ENCODE peak calls at places on chromosomes 2 and 18, in nine cellular contexts. One of them, this sample, is unnamed.

GRCh38 chr18:12119358-12119757 is 25.7 kb downstream of the ANKRD62 start:
- DNase-seq in SK-N-SH: no peak
- DNase-seq in HCT116: no peak
- DNase-seq in neural progenitor cell: no peak
- DNase-seq in PC-3: no peak
- DNase-seq in MM.1S: no peak
- DNase-seq in hepatocyte: no peak
- DNase-seq in GM23338: no peak
- DNase-seq in GM23248: no peak
- DNase-seq in this sample: no peak

GRCh38 chr18:46261799-46262198 is 157.6 kb downstream of the HAUS1 start:
- DNase-seq in hepatocyte: no peak
- DNase-seq in HCT116: no peak
- DNase-seq in SK-N-SH: no peak
- DNase-seq in PC-3: no peak
- DNase-seq in GM23248: peak; percentile 43
- DNase-seq in MM.1S: no peak
- DNase-seq in neural progenitor cell: no peak
- DNase-seq in GM23338: peak; percentile 71
- DNase-seq in this sample: no peak

GRCh38 chr2:39469807-39470206 is 32.7 kb upstream of the MAP4K3 start:
- DNase-seq in GM23248: peak; percentile 62
- DNase-seq in HCT116: no peak
- DNase-seq in SK-N-SH: no peak
- DNase-seq in MM.1S: peak; percentile 89
- DNase-seq in neural progenitor cell: peak; percentile 18
- DNase-seq in PC-3: peak; percentile 51
- DNase-seq in GM23338: peak; percentile 51
- DNase-seq in hepatocyte: peak; percentile 61
- DNase-seq in this sample: peak; percentile 82

GRCh38 chr2:38750793-38751042 is 443 bp downstream of the SRSF7 start:
- DNase-seq in SK-N-SH: peak; percentile 91
- DNase-seq in neural progenitor cell: peak; percentile 76
- DNase-seq in HCT116: no peak
- DNase-seq in MM.1S: peak; percentile 58
- DNase-seq in hepatocyte: peak; percentile 64
- DNase-seq in GM23338: peak; percentile 47
- DNase-seq in GM23248: no peak
- DNase-seq in PC-3: peak; percentile 51
- DNase-seq in this sample: peak; percentile 83

GRCh38 chr2:163713534-163714311 is 22.1 kb downstream of the FIGN start:
- DNase-seq in PC-3: no peak
- DNase-seq in GM23338: peak; percentile 47
- DNase-seq in hepatocyte: no peak
- DNase-seq in GM23248: no peak
- DNase-seq in HCT116: no peak
- DNase-seq in neural progenitor cell: peak; percentile 79
- DNase-seq in MM.1S: no peak
- DNase-seq in SK-N-SH: peak; percentile 36
- DNase-seq in this sample: no peak

GRCh38 chr2:240191001-240191400 is 50.5 kb upstream of the OTOS start:
- DNase-seq in SK-N-SH: no peak
- DNase-seq in PC-3: no peak
- DNase-seq in hepatocyte: no peak
- DNase-seq in neural progenitor cell: no peak
- DNase-seq in MM.1S: no peak
- DNase-seq in GM23338: no peak
- DNase-seq in GM23248: no peak
- DNase-seq in HCT116: no peak
- DNase-seq in this sample: no peak

GRCh38 chr2:47595690-47596089 is 187.3 kb upstream of the MSH6 start:
- DNase-seq in GM23248: no peak
- DNase-seq in HCT116: no peak
- DNase-seq in neural progenitor cell: no peak
- DNase-seq in hepatocyte: no peak
- DNase-seq in SK-N-SH: no peak
- DNase-seq in MM.1S: no peak
- DNase-seq in PC-3: no peak
- DNase-seq in GM23338: peak; percentile 15
- DNase-seq in this sample: no peak

GRCh38 chr2:221111739-221112138 is 460.4 kb downstream of the EPHA4 start:
- DNase-seq in neural progenitor cell: no peak
- DNase-seq in HCT116: no peak
- DNase-seq in GM23248: no peak
- DNase-seq in GM23338: no peak
- DNase-seq in MM.1S: no peak
- DNase-seq in SK-N-SH: no peak
- DNase-seq in PC-3: no peak
- DNase-seq in hepatocyte: no peak
- DNase-seq in this sample: no peak

GRCh38 chr2:30223413-30223874 is 7.9 kb upstream of the LBH start:
- DNase-seq in GM23338: no peak
- DNase-seq in GM23248: no peak
- DNase-seq in HCT116: no peak
- DNase-seq in MM.1S: no peak
- DNase-seq in SK-N-SH: no peak
- DNase-seq in neural progenitor cell: no peak
- DNase-seq in hepatocyte: no peak
- DNase-seq in PC-3: no peak
- DNase-seq in this sample: peak; percentile 66

GRCh38 chr2:202038471-202039277 is 5.0 kb downstream of the FZD7 start:
- DNase-seq in MM.1S: no peak
- DNase-seq in PC-3: peak; percentile 33
- DNase-seq in hepatocyte: peak; percentile 60
- DNase-seq in GM23248: peak; percentile 65
- DNase-seq in SK-N-SH: no peak
- DNase-seq in GM23338: peak; percentile 67
- DNase-seq in neural progenitor cell: peak; percentile 48
- DNase-seq in HCT116: peak; percentile 29
- DNase-seq in this sample: no peak

GRCh38 chr2:202035941-202036372 is 2.3 kb downstream of the FZD7 start:
- DNase-seq in SK-N-SH: no peak
- DNase-seq in hepatocyte: no peak
- DNase-seq in PC-3: no peak
- DNase-seq in GM23338: no peak
- DNase-seq in neural progenitor cell: peak; percentile 60
- DNase-seq in GM23248: no peak
- DNase-seq in HCT116: no peak
- DNase-seq in MM.1S: no peak
- DNase-seq in this sample: no peak

GRCh38 chr2:202036601-202037037 is 3.0 kb downstream of the FZD7 start:
- DNase-seq in GM23338: no peak
- DNase-seq in hepatocyte: no peak
- DNase-seq in GM23248: peak; percentile 46
- DNase-seq in SK-N-SH: peak; percentile 54
- DNase-seq in neural progenitor cell: peak; percentile 91
- DNase-seq in HCT116: no peak
- DNase-seq in PC-3: no peak
- DNase-seq in MM.1S: no peak
- DNase-seq in this sample: no peak

GRCh38 chr2:202035089-202035940 is 1.7 kb downstream of the FZD7 start:
- DNase-seq in GM23338: peak; percentile 64
- DNase-seq in HCT116: no peak
- DNase-seq in PC-3: no peak
- DNase-seq in SK-N-SH: no peak
- DNase-seq in MM.1S: no peak
- DNase-seq in GM23248: peak; percentile 90
- DNase-seq in neural progenitor cell: peak; percentile 85
- DNase-seq in hepatocyte: peak; percentile 83
- DNase-seq in this sample: no peak

GRCh38 chr2:202037086-202037485 is 3.4 kb downstream of the FZD7 start:
- DNase-seq in MM.1S: no peak
- DNase-seq in neural progenitor cell: peak; percentile 60
- DNase-seq in hepatocyte: no peak
- DNase-seq in PC-3: no peak
- DNase-seq in GM23248: peak; percentile 59
- DNase-seq in GM23338: no peak
- DNase-seq in SK-N-SH: no peak
- DNase-seq in HCT116: no peak
- DNase-seq in this sample: no peak
- H3K4me3 ChIP-seq in MM.1S: no peak overlapping the region
- H3K4me3 ChIP-seq in neural progenitor cell: peak overlapping the region; percentile 93
- H3K4me3 ChIP-seq in hepatocyte: peak overlapping the region; percentile 34
- H3K4me3 ChIP-seq in PC-3: peak overlapping the region; percentile 18
- H3K4me3 ChIP-seq in GM23248: peak overlapping the region; percentile 80
- H3K4me3 ChIP-seq in GM23338: peak overlapping the region; percentile 97
- H3K4me3 ChIP-seq in SK-N-SH: peak overlapping the region; percentile 88
- H3K4me3 ChIP-seq in HCT116: no peak overlapping the region
- H3K4me3 ChIP-seq in this sample: no peak overlapping the region

GRCh38 chr2:143282684-143283083 is 153.5 kb downstream of the ARHGAP15 start:
- DNase-seq in GM23338: peak; percentile 77
- DNase-seq in SK-N-SH: no peak
- DNase-seq in MM.1S: no peak
- DNase-seq in PC-3: peak; percentile 5
- DNase-seq in neural progenitor cell: peak; percentile 15
- DNase-seq in GM23248: no peak
- DNase-seq in HCT116: no peak
- DNase-seq in hepatocyte: no peak
- DNase-seq in this sample: no peak
- TF ChIP-seq EZH2phosphoT487 in GM23338: no peak
- TF ChIP-seq EZH2phosphoT487 in SK-N-SH: no peak
- TF ChIP-seq EZH2phosphoT487 in MM.1S: no peak
- TF ChIP-seq EZH2phosphoT487 in PC-3: no peak
- TF ChIP-seq EZH2phosphoT487 in neural progenitor cell: no peak
- TF ChIP-seq EZH2phosphoT487 in GM23248: no peak
- TF ChIP-seq EZH2phosphoT487 in HCT116: no peak
- TF ChIP-seq EZH2phosphoT487 in hepatocyte: no peak
- TF ChIP-seq EZH2phosphoT487 in this sample: no peak

GRCh38 chr2:64526034-64526433 is 1.9 kb downstream of the AFTPH start:
- DNase-seq in PC-3: no peak
- DNase-seq in neural progenitor cell: no peak
- DNase-seq in MM.1S: no peak
- DNase-seq in HCT116: no peak
- DNase-seq in GM23338: no peak
- DNase-seq in GM23248: no peak
- DNase-seq in SK-N-SH: no peak
- DNase-seq in hepatocyte: no peak
- DNase-seq in this sample: no peak
- H3K4me2 ChIP-seq in PC-3: peak overlapping the region; percentile 82
- H3K4me2 ChIP-seq in neural progenitor cell: peak overlapping the region; percentile 94
- H3K4me2 ChIP-seq in MM.1S: peak overlapping the region; percentile 76
- H3K4me2 ChIP-seq in HCT116: peak overlapping the region; percentile 87
- H3K4me2 ChIP-seq in GM23338: peak overlapping the region; percentile 96
- H3K4me2 ChIP-seq in GM23248: peak overlapping the region; percentile 100
- H3K4me2 ChIP-seq in SK-N-SH: peak overlapping the region; percentile 99
- H3K4me2 ChIP-seq in hepatocyte: peak overlapping the region; percentile 97
- H3K4me2 ChIP-seq in this sample: peak overlapping the region; percentile 81

GRCh38 chr2:111123751-111124150 is 3.0 kb downstream of the BCL2L11 start:
- DNase-seq in SK-N-SH: no peak
- DNase-seq in HCT116: no peak
- DNase-seq in GM23338: no peak
- DNase-seq in PC-3: no peak
- DNase-seq in neural progenitor cell: no peak
- DNase-seq in MM.1S: no peak
- DNase-seq in hepatocyte: no peak
- DNase-seq in GM23248: no peak
- DNase-seq in this sample: no peak
- H3K4me3 ChIP-seq in SK-N-SH: peak overlapping the region; percentile 92
- H3K4me3 ChIP-seq in HCT116: peak overlapping the region; percentile 93
- H3K4me3 ChIP-seq in GM23338: peak overlapping the region; percentile 93
- H3K4me3 ChIP-seq in PC-3: peak overlapping the region; percentile 91
- H3K4me3 ChIP-seq in neural progenitor cell: peak overlapping the region; percentile 95
- H3K4me3 ChIP-seq in MM.1S: peak overlapping the region; percentile 88
- H3K4me3 ChIP-seq in hepatocyte: peak overlapping the region; percentile 99
- H3K4me3 ChIP-seq in GM23248: no peak overlapping the region
- H3K4me3 ChIP-seq in this sample: peak overlapping the region; percentile 96

DNA sequence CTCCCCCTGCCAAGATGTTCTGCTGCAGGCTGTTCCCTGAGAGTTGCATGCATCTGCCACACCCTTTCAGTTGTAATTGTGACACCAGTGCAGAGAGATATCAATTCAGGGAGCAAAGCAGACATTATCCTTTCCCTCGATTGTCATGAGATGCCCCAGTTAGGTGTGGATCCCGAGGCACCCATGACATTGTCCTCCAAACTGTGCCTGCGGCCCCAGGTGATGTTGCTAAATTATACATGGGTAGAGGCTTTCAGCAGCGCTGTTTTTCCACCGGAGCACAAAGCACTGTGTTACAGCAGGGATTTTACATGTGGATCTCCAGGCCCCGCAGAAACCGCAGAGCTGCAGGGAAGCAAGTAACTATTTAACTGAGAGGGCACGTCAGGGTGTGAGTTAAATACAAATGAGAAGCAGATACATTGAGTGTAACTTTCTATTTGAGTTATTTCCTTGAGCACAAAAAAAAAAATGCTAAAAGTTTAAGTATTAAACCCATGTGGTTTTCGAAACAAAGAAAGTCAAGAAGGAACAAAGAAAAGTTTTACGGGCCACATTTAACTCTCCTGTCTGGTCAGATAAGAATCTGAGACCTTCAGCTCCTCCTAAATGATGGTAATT is 90.3 kb upstream of the BCL2L11 start:
- DNase-seq in SK-N-SH: no peak
- DNase-seq in GM23248: no peak
- DNase-seq in neural progenitor cell: no peak
- DNase-seq in GM23338: no peak
- DNase-seq in PC-3: no peak
- DNase-seq in hepatocyte: no peak
- DNase-seq in MM.1S: no peak
- DNase-seq in HCT116: no peak
- DNase-seq in this sample: no peak
- TF ChIP-seq EZH2phosphoT487 in SK-N-SH: no peak
- TF ChIP-seq EZH2phosphoT487 in GM23248: no peak
- TF ChIP-seq EZH2phosphoT487 in neural progenitor cell: no peak
- TF ChIP-seq EZH2phosphoT487 in GM23338: no peak
- TF ChIP-seq EZH2phosphoT487 in PC-3: no peak
- TF ChIP-seq EZH2phosphoT487 in hepatocyte: no peak
- TF ChIP-seq EZH2phosphoT487 in MM.1S: no peak
- TF ChIP-seq EZH2phosphoT487 in HCT116: no peak
- TF ChIP-seq EZH2phosphoT487 in this sample: no peak

DNA sequence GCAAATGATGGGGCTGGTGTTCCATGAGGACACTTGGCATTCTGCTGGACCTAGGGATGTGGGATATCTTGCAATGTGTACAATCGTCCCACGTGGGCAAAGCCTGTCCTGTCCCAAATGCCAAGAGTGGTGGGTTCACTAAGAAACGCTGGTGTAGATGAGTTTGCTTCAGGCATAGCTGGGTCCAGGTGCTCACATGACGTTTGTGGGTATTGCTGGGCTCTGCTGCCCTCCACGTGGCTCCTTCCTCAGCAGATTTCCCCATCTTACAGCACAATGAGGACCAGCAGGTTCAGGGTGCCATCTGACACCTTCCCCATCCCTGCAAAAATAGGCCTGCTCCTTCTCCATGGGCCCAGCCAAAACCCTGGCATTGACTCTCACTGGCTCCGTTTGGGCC is 105.9 kb downstream of the SEPTIN10 start:
- DNase-seq in SK-N-SH: no peak
- DNase-seq in HCT116: no peak
- DNase-seq in neural progenitor cell: no peak
- DNase-seq in GM23338: no peak
- DNase-seq in GM23248: no peak
- DNase-seq in hepatocyte: no peak
- DNase-seq in MM.1S: no peak
- DNase-seq in PC-3: no peak
- DNase-seq in this sample: no peak
- H3K4me2 ChIP-seq in SK-N-SH: no peak overlapping the region
- H3K4me2 ChIP-seq in HCT116: no peak overlapping the region
- H3K4me2 ChIP-seq in neural progenitor cell: no peak overlapping the region
- H3K4me2 ChIP-seq in GM23338: no peak overlapping the region
- H3K4me2 ChIP-seq in GM23248: no peak overlapping the region
- H3K4me2 ChIP-seq in hepatocyte: no peak overlapping the region
- H3K4me2 ChIP-seq in MM.1S: no peak overlapping the region
- H3K4me2 ChIP-seq in PC-3: no peak overlapping the region
- H3K4me2 ChIP-seq in this sample: no peak overlapping the region

This sample was measured in OCI-LY7.